ENCODE peak calls at places on chromosomes 3 and 15, in ten cellular contexts. J is astrocyte, B is breast epithelium, P is Peyer's patch, E is pancreas, D is esophagus squamous epithelium, S is uterus, X is tibial nerve, Y is cardiac muscle cell, T is PC-3. I is an unnamed sample. For H3K27me3, the result is how much of the 10 kb centered on the place peaks cover.

GRCh38 chr3:155079795-155080546 is at the start of gene MME:
- DNase-seq in S (no peak), E (peak), J (peak), X (no peak), B (no peak), D (no peak), P (no peak), T (peak), Y (peak), I (no peak)

GRCh38 chr3:132347095-132347494 is 29.9 kb downstream of the ACP3 start:
- DNase-seq in J (peak), Y (no peak), E (peak), P (no peak), B (no peak), X (no peak), S (no peak), D (no peak), T (peak), I (peak)

GRCh38 chr3:170144437-170144843 is 37.1 kb downstream of the PHC3 start:
- DNase-seq in B (no peak), X (no peak), E (no peak), D (no peak), S (no peak), Y (no peak), J (no peak), T (no peak), P (no peak), I (peak)

GRCh38 chr15:31465083-31465955 is 138.7 kb downstream of the KLF13 start:
- DNase-seq in Y (no peak), J (no peak), D (no peak), T (peak), B (no peak), E (peak), X (no peak), P (no peak), S (no peak), I (peak)

GRCh38 chr3:55790596-55791350 is 303.7 kb upstream of the WNT5A start:
- DNase-seq in Y (no peak), E (no peak), T (peak), B (no peak), D (no peak), X (no peak), P (no peak), J (peak), S (no peak), I (no peak)

GRCh38 chr15:80984856-80985255 is 4.8 kb downstream of the MESD start:
- DNase-seq in Y (no peak), X (no peak), P (peak), T (no peak), B (no peak), D (no peak), S (no peak), J (no peak), E (no peak), I (no peak)

GRCh38 chr3:160739079-160739478 is 17.0 kb upstream of the PPM1L start:
- DNase-seq in P (no peak), D (no peak), T (no peak), E (no peak), Y (no peak), S (no peak), B (no peak), X (no peak), J (no peak), I (no peak)

GRCh38 chr3:21447471-21448205 is 303.4 kb downstream of the ZNF385D start:
- DNase-seq in B (no peak), Y (no peak), X (no peak), S (no peak), E (no peak), T (no peak), J (peak), D (no peak), P (no peak), I (peak)

GRCh38 chr15:77796046-77796729 is 163.5 kb upstream of the LINGO1 start:
- DNase-seq in P (no peak), D (no peak), E (no peak), B (no peak), J (no peak), X (no peak), Y (no peak), T (no peak), S (no peak), I (no peak)

GRCh38 chr3:110234831-110235230 is 836.8 kb upstream of the NECTIN3 start:
- DNase-seq in B (no peak), X (no peak), T (no peak), P (no peak), E (no peak), J (no peak), Y (no peak), S (no peak), D (no peak), I (peak)

GRCh38 chr15:51884517-51885236 is 55.2 kb downstream of the TMOD3 start:
- DNase-seq in D (no peak), B (no peak), S (no peak), X (no peak), E (no peak), P (no peak), T (peak), Y (no peak), J (peak), I (peak)

GRCh38 chr3:129690406-129690805 is 83.9 kb upstream of the PLXND1 start:
- DNase-seq in X (no peak), S (no peak), B (no peak), J (peak), D (no peak), Y (peak), T (peak), E (no peak), P (peak), I (peak)

GRCh38 chr15:84883916-84884781 is at the start of gene SLC28A1:
- DNase-seq in P (no peak), D (no peak), S (no peak), B (no peak), T (no peak), J (no peak), E (no peak), X (no peak), Y (no peak), I (no peak)

GRCh38 chr3:159619341-159619885 is 369.2 kb upstream of the IL12A start:
- DNase-seq in Y (peak), J (peak), B (no peak), E (no peak), P (no peak), X (no peak), S (no peak), T (peak), D (no peak), I (no peak)

GRCh38 chr15:96246057-96246456 is 84.4 kb upstream of the NR2F2 start:
- DNase-seq in X (no peak), Y (no peak), S (no peak), J (no peak), D (no peak), P (no peak), T (no peak), B (no peak), E (no peak), I (no peak)

GRCh38 chr3:60743631-60744164 is 507.6 kb downstream of the FHIT start:
- DNase-seq in S (no peak), D (no peak), Y (no peak), T (no peak), J (no peak), P (no peak), E (peak), B (no peak), X (no peak), I (no peak)

GRCh38 chr3:65894679-65895078 is 144.0 kb downstream of the MAGI1 start:
- DNase-seq in D (no peak), X (no peak), E (no peak), P (no peak), Y (no peak), T (no peak), J (no peak), B (no peak), S (no peak), I (peak)

GRCh38 chr15:59172289-59172901 is 34.2 kb upstream of the LDHAL6B start:
- DNase-seq in X (no peak), S (no peak), Y (no peak), J (no peak), D (no peak), B (no peak), E (no peak), T (no peak), P (no peak), I (no peak)

GRCh38 chr15:66043264-66043663 is 174.0 kb downstream of the RAB11A start:
- DNase-seq in E (peak), S (no peak), B (no peak), Y (no peak), P (no peak), D (no peak), X (no peak), T (no peak), J (no peak), I (no peak)

GRCh38 chr15:40449275-40449674 is 8.5 kb downstream of the BAHD1 start:
- DNase-seq in X (no peak), S (no peak), T (peak), B (no peak), J (no peak), P (no peak), E (no peak), D (no peak), Y (no peak), I (peak)

GRCh38 chr3:138351916-138352555 is 3.7 kb downstream of the MRAS start:
- DNase-seq in B (no peak), J (no peak), S (no peak), Y (no peak), X (no peak), T (no peak), E (no peak), P (no peak), D (no peak), I (no peak)

GRCh38 chr15:38867556-38867955 is 302.9 kb upstream of the RASGRP1 start:
- DNase-seq in D (no peak), T (no peak), E (no peak), J (no peak), B (no peak), P (no peak), S (no peak), X (no peak), Y (no peak), I (no peak)

DNA sequence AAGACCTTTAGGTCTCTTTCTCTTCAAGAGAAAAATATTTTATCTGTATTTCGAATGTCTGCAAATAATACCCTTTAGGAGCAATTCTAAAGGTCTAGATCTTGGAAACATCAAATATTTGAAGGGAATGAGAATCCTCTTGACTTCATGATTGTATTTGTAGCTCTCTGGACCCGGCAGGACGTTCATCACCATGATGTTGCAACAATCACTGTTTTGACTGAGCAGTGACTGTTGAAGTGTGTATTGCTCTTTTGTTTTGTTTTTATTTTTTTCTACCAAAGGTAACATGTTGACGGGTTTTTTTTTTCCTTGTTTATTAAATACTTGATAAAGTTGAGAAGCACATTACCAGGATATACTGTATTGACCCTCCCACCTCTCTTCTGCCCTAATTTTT is 55.3 kb upstream of the CCR4 start:
- DNase-seq in P (no peak), T (no peak), J (no peak), D (no peak), Y (no peak), X (no peak), B (no peak), S (no peak), E (no peak), I (no peak)
- H3K27me3 ChIP-seq in P (under half), T (under half), J (under half), D (under half), Y (under half), X (under half), B (under half), S (under half), E (under half), I (under half)

GRCh38 chr3:24360946-24361345 is 133.7 kb downstream of the THRB start:
- DNase-seq in J (no peak), B (no peak), E (no peak), P (no peak), X (no peak), S (no peak), T (no peak), D (no peak), Y (no peak), I (no peak)

GRCh38 chr3:24361661-24362060 is 133.0 kb downstream of the THRB start:
- DNase-seq in X (no peak), T (no peak), D (no peak), B (no peak), S (no peak), Y (no peak), E (no peak), P (no peak), J (no peak), I (no peak)

GRCh38 chr3:24359102-24359501 is 135.5 kb downstream of the THRB start:
- DNase-seq in X (no peak), P (no peak), D (no peak), S (no peak), Y (no peak), E (no peak), J (no peak), T (no peak), B (no peak), I (no peak)

GRCh38 chr3:24357635-24358034 is 137.0 kb downstream of the THRB start:
- DNase-seq in Y (no peak), X (no peak), D (no peak), T (no peak), S (no peak), E (no peak), J (no peak), P (no peak), B (no peak), I (no peak)

DNA sequence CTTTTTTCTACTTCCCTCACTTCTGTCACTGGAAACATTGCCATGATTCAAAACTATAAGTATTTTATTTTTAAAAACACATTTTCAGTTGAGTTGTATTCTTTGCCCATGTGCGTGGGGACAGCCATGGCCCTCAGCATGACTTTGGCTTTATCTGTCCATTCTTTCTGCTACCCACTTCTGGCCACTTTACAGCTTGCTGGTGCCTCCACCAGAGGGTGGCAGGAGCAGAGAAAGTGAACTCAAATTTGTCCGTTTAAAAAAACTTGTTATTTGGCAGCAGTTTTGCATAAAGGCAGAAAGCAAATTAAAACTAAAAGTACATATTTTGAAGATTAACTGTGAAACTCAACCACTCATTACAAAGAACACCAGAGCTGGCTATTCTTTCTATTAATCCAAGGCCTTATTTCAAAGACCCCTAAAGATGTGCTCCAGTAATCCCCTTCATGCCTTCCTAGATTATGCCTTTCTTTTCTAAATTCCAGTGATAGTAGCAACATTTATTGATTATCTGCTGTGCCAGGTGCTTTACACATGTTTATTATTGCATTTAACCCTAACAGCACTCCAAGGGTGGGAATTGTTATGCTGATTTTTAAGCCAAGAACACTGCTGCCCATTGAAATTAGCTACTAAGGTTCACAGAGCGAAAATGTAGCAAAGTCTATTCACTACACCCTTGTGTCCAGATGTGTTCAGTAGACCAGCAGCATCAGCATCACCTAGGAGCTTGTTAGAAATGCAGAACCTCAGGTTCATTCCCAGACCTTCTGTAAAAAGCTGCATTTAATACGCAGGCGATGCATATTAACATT is 134.8 kb downstream of the THRB start:
- DNase-seq in Y (no peak), B (no peak), J (no peak), S (no peak), D (no peak), E (peak), P (no peak), X (no peak), T (peak), I (no peak)
- TF ChIP-seq CTCF in Y (peak), B (peak), J (no peak), S (no peak), D (no peak), E (no peak), P (no peak), X (no peak), T (peak), I (peak)

GRCh38 chr15:70526974-70527325 is 236.4 kb downstream of the UACA start:
- DNase-seq in S (no peak), E (no peak), J (no peak), D (no peak), X (no peak), Y (no peak), P (no peak), T (no peak), B (no peak), I (no peak)
- H3K4me3 ChIP-seq in S (peak), E (no peak), J (peak), D (no peak), X (peak), Y (no peak), P (no peak), T (peak), B (no peak), I (no peak)

DNA sequence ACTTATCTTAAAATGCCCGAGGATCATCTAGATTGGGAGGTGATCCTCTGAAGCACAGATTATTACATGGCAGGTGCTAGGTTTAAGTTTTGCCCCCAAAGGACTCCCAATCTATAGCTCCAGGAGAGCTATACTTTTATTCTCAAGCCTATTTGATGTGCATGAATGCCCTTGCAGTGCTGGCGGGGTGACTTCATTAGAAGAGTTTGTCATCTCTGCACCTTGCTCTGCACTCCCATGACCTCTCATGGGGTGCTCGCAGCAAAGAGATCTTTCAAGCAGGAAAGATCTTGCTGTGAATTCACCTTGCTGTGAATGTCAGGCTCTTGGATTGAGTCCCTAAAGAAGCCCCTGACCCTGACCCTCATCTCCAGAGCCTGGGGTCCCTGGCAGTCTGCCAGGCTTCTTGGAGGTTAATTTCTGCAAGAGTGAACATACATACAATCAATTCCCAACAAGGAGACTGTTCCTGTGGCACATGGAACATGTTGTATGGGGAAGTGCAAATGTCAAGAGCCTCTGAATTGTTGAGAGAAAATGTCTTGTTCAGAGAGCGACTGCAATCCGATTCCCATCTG is 45.9 kb downstream of the FAM43A start:
- DNase-seq in S (no peak), E (no peak), P (no peak), B (no peak), J (no peak), Y (no peak), D (no peak), T (no peak), X (no peak), I (no peak)
- H3K27me3 ChIP-seq in S (under half), E (under half), P (under half), B (under half), J (under half), Y (under half), D (under half), T (under half), X (under half), I (under half)

GRCh38 chr15:79007066-79007465 is 62.2 kb upstream of the CTSH start:
- DNase-seq in X (no peak), B (no peak), S (no peak), E (peak), D (no peak), P (peak), J (no peak), Y (peak), T (peak), I (peak)
- TF ChIP-seq CTCF in X (no peak), B (no peak), S (no peak), E (peak), D (peak), P (peak), J (peak), Y (peak), T (peak), I (peak)